ENCODE peak calls at places on chromosomes 3 and 15, in ten cellular contexts. One of them, this sample, is unnamed.

GRCh38 chr3:47476644-47477199 is 981 bp upstream of the SCAP start:
- DNase-seq in IMR-90: no peak
- DNase-seq in adrenal gland: peak
- DNase-seq in heart left ventricle: no peak
- DNase-seq in uterus: no peak
- DNase-seq in tibial nerve: no peak
- DNase-seq in A549: no peak
- DNase-seq in ovary: peak
- DNase-seq in transverse colon: peak
- DNase-seq in breast epithelium: no peak
- DNase-seq in this sample: no peak

GRCh38 chr3:56998081-56998529 is 62.4 kb upstream of the SPATA12 start:
- DNase-seq in IMR-90: no peak
- DNase-seq in adrenal gland: no peak
- DNase-seq in heart left ventricle: no peak
- DNase-seq in uterus: no peak
- DNase-seq in tibial nerve: no peak
- DNase-seq in A549: no peak
- DNase-seq in ovary: no peak
- DNase-seq in transverse colon: no peak
- DNase-seq in breast epithelium: no peak
- DNase-seq in this sample: no peak

GRCh38 chr3:51975857-51976549 is 1.1 kb downstream of the ABHD14A start:
- DNase-seq in IMR-90: peak
- DNase-seq in adrenal gland: peak
- DNase-seq in heart left ventricle: peak
- DNase-seq in uterus: peak
- DNase-seq in tibial nerve: peak
- DNase-seq in A549: no peak
- DNase-seq in ovary: peak
- DNase-seq in transverse colon: peak
- DNase-seq in breast epithelium: peak
- DNase-seq in this sample: no peak

GRCh38 chr15:70241561-70242320 is 144.0 kb upstream of the TLE3 start:
- DNase-seq in IMR-90: no peak
- DNase-seq in adrenal gland: no peak
- DNase-seq in heart left ventricle: no peak
- DNase-seq in uterus: no peak
- DNase-seq in tibial nerve: no peak
- DNase-seq in A549: no peak
- DNase-seq in ovary: no peak
- DNase-seq in transverse colon: peak
- DNase-seq in breast epithelium: no peak
- DNase-seq in this sample: no peak

GRCh38 chr3:59935025-59935424 is 885.2 kb upstream of the CFAP20DC start:
- DNase-seq in IMR-90: no peak
- DNase-seq in adrenal gland: no peak
- DNase-seq in heart left ventricle: no peak
- DNase-seq in uterus: no peak
- DNase-seq in tibial nerve: no peak
- DNase-seq in A549: no peak
- DNase-seq in ovary: no peak
- DNase-seq in transverse colon: no peak
- DNase-seq in breast epithelium: no peak
- DNase-seq in this sample: no peak

GRCh38 chr3:61562042-61562809 is 855 bp downstream of the PTPRG start:
- DNase-seq in IMR-90: peak
- DNase-seq in adrenal gland: peak
- DNase-seq in heart left ventricle: peak
- DNase-seq in uterus: no peak
- DNase-seq in tibial nerve: no peak
- DNase-seq in A549: peak
- DNase-seq in ovary: peak
- DNase-seq in transverse colon: peak
- DNase-seq in breast epithelium: no peak
- DNase-seq in this sample: no peak

GRCh38 chr15:86231864-86232801 is 152.5 kb downstream of the AGBL1 start:
- DNase-seq in IMR-90: no peak
- DNase-seq in adrenal gland: peak
- DNase-seq in heart left ventricle: no peak
- DNase-seq in uterus: no peak
- DNase-seq in tibial nerve: peak
- DNase-seq in A549: peak
- DNase-seq in ovary: no peak
- DNase-seq in transverse colon: peak
- DNase-seq in breast epithelium: no peak
- DNase-seq in this sample: peak

GRCh38 chr3:12679468-12679867 is 15.6 kb upstream of the RAF1 start:
- DNase-seq in IMR-90: peak
- DNase-seq in adrenal gland: no peak
- DNase-seq in heart left ventricle: peak
- DNase-seq in uterus: no peak
- DNase-seq in tibial nerve: no peak
- DNase-seq in A549: peak
- DNase-seq in ovary: no peak
- DNase-seq in transverse colon: no peak
- DNase-seq in breast epithelium: no peak
- DNase-seq in this sample: peak

GRCh38 chr3:106575029-106575428 is 706.2 kb upstream of the CBLB start:
- DNase-seq in IMR-90: no peak
- DNase-seq in adrenal gland: no peak
- DNase-seq in heart left ventricle: no peak
- DNase-seq in uterus: no peak
- DNase-seq in tibial nerve: no peak
- DNase-seq in A549: no peak
- DNase-seq in ovary: no peak
- DNase-seq in transverse colon: no peak
- DNase-seq in breast epithelium: no peak
- DNase-seq in this sample: no peak

GRCh38 chr3:40876019-40876418 is 323.3 kb upstream of the CTNNB1 start:
- DNase-seq in IMR-90: no peak
- DNase-seq in adrenal gland: no peak
- DNase-seq in heart left ventricle: no peak
- DNase-seq in uterus: no peak
- DNase-seq in tibial nerve: no peak
- DNase-seq in A549: no peak
- DNase-seq in ovary: no peak
- DNase-seq in transverse colon: no peak
- DNase-seq in breast epithelium: no peak
- DNase-seq in this sample: no peak

GRCh38 chr3:130709671-130710070 is 37.0 kb downstream of the PIK3R4 start:
- DNase-seq in IMR-90: no peak
- DNase-seq in adrenal gland: no peak
- DNase-seq in heart left ventricle: no peak
- DNase-seq in uterus: no peak
- DNase-seq in tibial nerve: no peak
- DNase-seq in A549: no peak
- DNase-seq in ovary: no peak
- DNase-seq in transverse colon: no peak
- DNase-seq in breast epithelium: no peak
- DNase-seq in this sample: no peak

GRCh38 chr3:183409219-183409618 is 19.2 kb downstream of the MCF2L2 start:
- DNase-seq in IMR-90: no peak
- DNase-seq in adrenal gland: no peak
- DNase-seq in heart left ventricle: no peak
- DNase-seq in uterus: no peak
- DNase-seq in tibial nerve: no peak
- DNase-seq in A549: no peak
- DNase-seq in ovary: no peak
- DNase-seq in transverse colon: no peak
- DNase-seq in breast epithelium: no peak
- DNase-seq in this sample: no peak

DNA sequence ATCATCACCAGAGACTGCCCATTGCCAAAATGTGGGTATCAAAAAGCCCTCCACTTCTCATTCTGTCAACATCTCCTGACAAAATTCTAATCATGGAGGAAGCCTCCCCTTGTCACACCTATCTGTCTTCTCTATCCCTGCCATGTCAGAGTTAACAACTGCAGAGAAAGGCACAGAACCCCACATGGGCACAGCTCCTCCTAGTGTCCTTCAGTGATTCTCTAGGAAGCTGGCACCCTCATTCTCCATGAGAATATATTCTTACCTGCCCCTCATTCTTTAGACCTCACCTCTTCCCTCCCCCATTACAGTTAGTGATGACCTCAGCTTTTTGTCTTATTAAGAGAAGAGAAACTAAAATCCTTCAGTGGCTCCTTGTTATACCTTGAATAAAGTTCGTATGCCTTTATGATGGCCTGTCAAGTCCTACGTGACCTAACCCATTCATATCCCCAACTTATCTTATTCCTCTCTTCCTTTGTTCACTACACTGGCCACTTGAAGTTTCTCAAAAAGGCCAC is 44.6 kb downstream of the NME9 start:
- DNase-seq in IMR-90: no peak
- DNase-seq in adrenal gland: no peak
- DNase-seq in heart left ventricle: no peak
- DNase-seq in uterus: no peak
- DNase-seq in tibial nerve: no peak
- DNase-seq in A549: no peak
- DNase-seq in ovary: no peak
- DNase-seq in transverse colon: no peak
- DNase-seq in breast epithelium: no peak
- DNase-seq in this sample: no peak
- TF ChIP-seq POLR2A in IMR-90: no peak
- TF ChIP-seq POLR2A in adrenal gland: no peak
- TF ChIP-seq POLR2A in heart left ventricle: no peak
- TF ChIP-seq POLR2A in uterus: no peak
- TF ChIP-seq POLR2A in tibial nerve: no peak
- TF ChIP-seq POLR2A in A549: no peak
- TF ChIP-seq POLR2A in ovary: no peak
- TF ChIP-seq POLR2A in transverse colon: no peak
- TF ChIP-seq POLR2A in breast epithelium: no peak
- TF ChIP-seq POLR2A in this sample: no peak

DNA sequence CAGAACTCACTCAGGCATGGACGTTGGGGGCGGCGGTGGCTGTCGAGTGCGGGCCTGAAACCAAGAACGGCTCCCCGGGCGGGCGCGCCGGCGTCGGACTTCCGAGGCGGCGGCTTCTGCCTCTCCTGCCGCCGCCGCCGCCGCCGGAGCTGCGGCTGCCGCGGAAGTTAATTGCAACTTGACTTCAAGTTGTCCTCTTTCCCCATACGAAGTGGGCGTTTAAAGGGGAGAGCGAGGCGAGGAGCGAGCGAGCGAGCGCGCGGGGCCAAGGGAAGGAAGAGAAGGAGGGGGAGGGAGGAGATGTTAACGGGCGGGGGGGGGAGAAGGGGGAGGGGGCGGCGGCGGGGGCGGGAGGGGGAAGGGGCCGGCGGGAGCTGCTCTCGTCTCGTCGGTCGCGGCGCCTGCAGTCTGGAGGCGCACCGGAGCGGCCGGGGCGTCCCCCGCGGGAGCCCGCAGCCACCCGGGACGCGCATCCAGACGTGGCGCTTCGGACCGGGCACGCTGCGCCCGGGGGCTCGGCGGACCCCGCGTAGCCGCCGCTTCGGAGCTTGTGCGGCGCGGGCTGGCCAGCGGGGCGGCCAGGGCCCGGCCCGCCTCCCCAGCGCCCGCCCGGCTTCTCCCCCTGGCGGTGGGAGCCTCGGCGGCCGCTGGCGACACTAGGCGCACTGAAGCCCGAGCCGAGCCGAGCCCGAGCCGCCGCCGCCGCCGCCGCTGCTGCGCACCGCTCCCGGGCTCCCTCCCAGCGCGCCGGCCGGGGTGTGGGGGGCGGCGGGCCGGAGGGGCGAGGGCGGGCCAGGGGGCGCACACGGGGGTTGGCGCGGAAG is 19.7 kb upstream of the SATB1 start:
- DNase-seq in IMR-90: peak
- DNase-seq in adrenal gland: peak
- DNase-seq in heart left ventricle: peak
- DNase-seq in uterus: peak
- DNase-seq in tibial nerve: no peak
- DNase-seq in A549: peak
- DNase-seq in ovary: peak
- DNase-seq in transverse colon: peak
- DNase-seq in breast epithelium: no peak
- DNase-seq in this sample: peak
- TF ChIP-seq POLR2A in IMR-90: no peak
- TF ChIP-seq POLR2A in adrenal gland: no peak
- TF ChIP-seq POLR2A in heart left ventricle: no peak
- TF ChIP-seq POLR2A in uterus: no peak
- TF ChIP-seq POLR2A in tibial nerve: no peak
- TF ChIP-seq POLR2A in A549: no peak
- TF ChIP-seq POLR2A in ovary: no peak
- TF ChIP-seq POLR2A in transverse colon: no peak
- TF ChIP-seq POLR2A in breast epithelium: no peak
- TF ChIP-seq POLR2A in this sample: no peak

GRCh38 chr15:67109141-67110034 is 44.0 kb downstream of the SMAD3 start:
- DNase-seq in IMR-90: peak
- DNase-seq in adrenal gland: peak
- DNase-seq in heart left ventricle: peak
- DNase-seq in uterus: peak
- DNase-seq in tibial nerve: peak
- DNase-seq in A549: peak
- DNase-seq in ovary: peak
- DNase-seq in transverse colon: peak
- DNase-seq in breast epithelium: no peak
- DNase-seq in this sample: no peak

GRCh38 chr15:67107014-67107812 is 41.8 kb downstream of the SMAD3 start:
- DNase-seq in IMR-90: peak
- DNase-seq in adrenal gland: peak
- DNase-seq in heart left ventricle: no peak
- DNase-seq in uterus: peak
- DNase-seq in tibial nerve: no peak
- DNase-seq in A549: peak
- DNase-seq in ovary: peak
- DNase-seq in transverse colon: peak
- DNase-seq in breast epithelium: no peak
- DNase-seq in this sample: peak

GRCh38 chr15:67108122-67108871 is 42.9 kb downstream of the SMAD3 start:
- DNase-seq in IMR-90: no peak
- DNase-seq in adrenal gland: no peak
- DNase-seq in heart left ventricle: no peak
- DNase-seq in uterus: no peak
- DNase-seq in tibial nerve: no peak
- DNase-seq in A549: peak
- DNase-seq in ovary: no peak
- DNase-seq in transverse colon: no peak
- DNase-seq in breast epithelium: no peak
- DNase-seq in this sample: no peak

GRCh38 chr15:67110958-67111864 is 45.8 kb downstream of the SMAD3 start:
- DNase-seq in IMR-90: peak
- DNase-seq in adrenal gland: no peak
- DNase-seq in heart left ventricle: no peak
- DNase-seq in uterus: no peak
- DNase-seq in tibial nerve: no peak
- DNase-seq in A549: no peak
- DNase-seq in ovary: no peak
- DNase-seq in transverse colon: no peak
- DNase-seq in breast epithelium: no peak
- DNase-seq in this sample: no peak

GRCh38 chr15:67110400-67110799 is 45.0 kb downstream of the SMAD3 start:
- DNase-seq in IMR-90: no peak
- DNase-seq in adrenal gland: no peak
- DNase-seq in heart left ventricle: no peak
- DNase-seq in uterus: no peak
- DNase-seq in tibial nerve: no peak
- DNase-seq in A549: peak
- DNase-seq in ovary: no peak
- DNase-seq in transverse colon: no peak
- DNase-seq in breast epithelium: no peak
- DNase-seq in this sample: no peak
- TF ChIP-seq POLR2A in IMR-90: peak
- TF ChIP-seq POLR2A in adrenal gland: no peak
- TF ChIP-seq POLR2A in heart left ventricle: no peak
- TF ChIP-seq POLR2A in uterus: no peak
- TF ChIP-seq POLR2A in tibial nerve: no peak
- TF ChIP-seq POLR2A in A549: no peak
- TF ChIP-seq POLR2A in ovary: no peak
- TF ChIP-seq POLR2A in transverse colon: no peak
- TF ChIP-seq POLR2A in breast epithelium: no peak
- TF ChIP-seq POLR2A in this sample: no peak

GRCh38 chr15:31372635-31373091 is 46.0 kb downstream of the KLF13 start:
- DNase-seq in IMR-90: peak
- DNase-seq in adrenal gland: peak
- DNase-seq in heart left ventricle: peak
- DNase-seq in uterus: peak
- DNase-seq in tibial nerve: peak
- DNase-seq in A549: peak
- DNase-seq in ovary: peak
- DNase-seq in transverse colon: no peak
- DNase-seq in breast epithelium: no peak
- DNase-seq in this sample: no peak
- TF ChIP-seq POLR2A in IMR-90: no peak
- TF ChIP-seq POLR2A in adrenal gland: peak
- TF ChIP-seq POLR2A in heart left ventricle: no peak
- TF ChIP-seq POLR2A in uterus: no peak
- TF ChIP-seq POLR2A in tibial nerve: no peak
- TF ChIP-seq POLR2A in A549: no peak
- TF ChIP-seq POLR2A in ovary: no peak
- TF ChIP-seq POLR2A in transverse colon: no peak
- TF ChIP-seq POLR2A in breast epithelium: no peak
- TF ChIP-seq POLR2A in this sample: no peak